ENCODE peak calls at places on chromosomes 6 and 20, in nine cellular contexts. C is hepatocyte; R is mammary epithelial cell; B is heart left ventricle; Q is dorsolateral prefrontal cortex; A is endothelial cell of umbilical vein; T is small intestine; Z is osteoblast; J is effector memory CD4-positive, alpha-beta T cell. M is an unnamed sample.

GRCh38 chr6:164640946-164641345 is 668.5 kb downstream of the C6orf118 start:
- DNase-seq in C (no peak), R (no peak), B (no peak), Q (peak), A (no peak), T (no peak), Z (no peak), J (no peak), M (no peak)

GRCh38 chr20:4545526-4545925 is 176.2 kb upstream of the PRND start:
- DNase-seq in C (no peak), R (no peak), B (no peak), Q (no peak), A (no peak), T (no peak), Z (no peak), J (no peak), M (no peak)

GRCh38 chr20:44776977-44777376 is 31.3 kb downstream of the KCNK15 start:
- DNase-seq in C (peak), R (peak), B (no peak), Q (no peak), A (peak), T (no peak), Z (no peak), J (no peak), M (no peak)

GRCh38 chr20:45500022-45500421 is 15.4 kb downstream of the SPINT3 start:
- DNase-seq in C (no peak), R (no peak), B (no peak), Q (no peak), A (no peak), T (peak), Z (no peak), J (no peak), M (no peak)

GRCh38 chr20:54625497-54625896 is 150.1 kb downstream of the DOK5 start:
- DNase-seq in C (no peak), R (no peak), B (no peak), Q (no peak), A (no peak), T (no peak), Z (no peak), J (no peak), M (no peak)

GRCh38 chr6:56863366-56863765 is 91.5 kb upstream of the BEND6 start:
- DNase-seq in C (peak), R (peak), B (no peak), Q (no peak), A (peak), T (no peak), Z (no peak), J (no peak), M (no peak)

GRCh38 chr20:63626424-63627128 is at the start of gene GMEB2:
- DNase-seq in C (peak), R (no peak), B (peak), Q (peak), A (no peak), T (peak), Z (peak), J (no peak), M (peak)

GRCh38 chr6:163415620-163416379 is 1.3 kb downstream of the QKI start:
- DNase-seq in C (peak), R (peak), B (peak), Q (no peak), A (peak), T (no peak), Z (peak), J (peak), M (peak)

GRCh38 chr6:347232-347631 is 44.3 kb upstream of the IRF4 start:
- DNase-seq in C (no peak), R (no peak), B (peak), Q (no peak), A (no peak), T (no peak), Z (no peak), J (no peak), M (no peak)

GRCh38 chr6:48200874-48201273 is 89.9 kb upstream of the PTCHD4 start:
- DNase-seq in C (no peak), R (no peak), B (no peak), Q (no peak), A (no peak), T (no peak), Z (no peak), J (no peak), M (no peak)

GRCh38 chr20:16944753-16945152 is 196.6 kb downstream of the OTOR start:
- DNase-seq in C (no peak), R (no peak), B (no peak), Q (no peak), A (no peak), T (no peak), Z (no peak), J (no peak), M (no peak)

GRCh38 chr6:16089232-16089843 is 39.5 kb upstream of the MYLIP start:
- DNase-seq in C (no peak), R (peak), B (no peak), Q (no peak), A (no peak), T (no peak), Z (no peak), J (no peak), M (no peak)

GRCh38 chr20:33007376-33008335 is at the start of gene BPIFB2:
- DNase-seq in C (no peak), R (no peak), B (peak), Q (no peak), A (no peak), T (no peak), Z (peak), J (no peak), M (no peak)

GRCh38 chr20:32761831-32762753 is at the start of gene DNMT3B:
- DNase-seq in C (peak), R (peak), B (peak), Q (peak), A (peak), T (peak), Z (peak), J (peak), M (peak)

GRCh38 chr20:17612287-17612974 is 42.6 kb downstream of the DSTN start:
- DNase-seq in C (no peak), R (peak), B (peak), Q (no peak), A (no peak), T (peak), Z (peak), J (no peak), M (peak)

GRCh38 chr6:104795363-104795762 is 64.4 kb downstream of the HACE1 start:
- DNase-seq in C (peak), R (peak), B (no peak), Q (no peak), A (no peak), T (peak), Z (peak), J (no peak), M (no peak)

GRCh38 chr20:18048191-18048590 is 9.5 kb downstream of the OVOL2 start:
- DNase-seq in C (no peak), R (no peak), B (no peak), Q (no peak), A (no peak), T (no peak), Z (no peak), J (no peak), M (no peak)

GRCh38 chr6:41039060-41039998 is at the start of gene UNC5CL:
- DNase-seq in C (peak), R (peak), B (no peak), Q (no peak), A (peak), T (peak), Z (peak), J (peak), M (peak)

GRCh38 chr20:34922654-34923381 is 32.8 kb downstream of the GSS start:
- DNase-seq in C (no peak), R (peak), B (no peak), Q (no peak), A (no peak), T (peak), Z (no peak), J (no peak), M (no peak)

GRCh38 chr6:138596126-138596525 is 96.8 kb upstream of the NHSL1 start:
- DNase-seq in C (no peak), R (no peak), B (no peak), Q (no peak), A (no peak), T (no peak), Z (no peak), J (no peak), M (no peak)

GRCh38 chr6:156955494-156956183 is 178.5 kb downstream of the ARID1B start:
- DNase-seq in C (no peak), R (peak), B (peak), Q (no peak), A (peak), T (peak), Z (no peak), J (no peak), M (no peak)
- H3K27ac ChIP-seq in C (no peak), R (peak), B (peak), Q (no peak), A (no peak), T (no peak), Z (peak), J (no peak), M (no peak)

GRCh38 chr6:157760589-157761330 is 62.3 kb upstream of the SNX9 start:
- DNase-seq in C (no peak), R (peak), B (no peak), Q (no peak), A (peak), T (no peak), Z (peak), J (no peak), M (no peak)
- H3K4me3 ChIP-seq in C (no peak), R (no peak), B (no peak), Q (no peak), A (no peak), T (no peak), Z (peak), J (no peak), M (no peak)

DNA sequence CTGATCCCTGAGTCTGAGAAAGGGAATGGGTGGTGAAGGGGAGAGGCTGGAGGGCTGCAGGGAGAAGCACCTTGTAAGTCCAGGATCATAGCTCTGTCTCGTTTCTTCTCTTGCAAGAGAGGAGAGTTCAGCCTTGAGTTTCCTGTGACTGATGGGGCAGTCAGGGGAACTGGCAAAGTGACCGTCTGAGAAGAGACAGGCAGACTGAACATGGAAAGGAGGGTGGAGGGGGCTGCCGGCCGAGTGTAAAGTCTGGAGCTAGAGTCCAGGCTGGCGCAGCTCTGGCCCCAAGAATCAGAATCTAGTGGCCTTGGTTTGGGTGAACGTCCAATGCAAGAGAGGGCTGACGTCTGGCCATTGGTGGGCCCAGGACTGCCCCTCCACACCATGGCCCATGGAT is 72.5 kb downstream of the TCP11 start:
- DNase-seq in C (no peak), R (no peak), B (no peak), Q (no peak), A (no peak), T (no peak), Z (peak), J (no peak), M (no peak)
- H3K27ac ChIP-seq in C (no peak), R (no peak), B (peak), Q (no peak), A (no peak), T (no peak), Z (no peak), J (no peak), M (no peak)

GRCh38 chr20:53622247-53623114 is 28.8 kb upstream of the ZNF217 start:
- DNase-seq in C (peak), R (no peak), B (no peak), Q (no peak), A (no peak), T (peak), Z (no peak), J (no peak), M (no peak)
- H3K4me3 ChIP-seq in C (peak), R (no peak), B (peak), Q (peak), A (no peak), T (no peak), Z (no peak), J (no peak), M (no peak)